ENCODE peak calls at places on chromosome 3, in four cellular contexts. One of them, this sample, is unnamed. For H3K9me3, the result is how much of the 10 kb centered on the place peaks cover.

GRCh38 chr3:197023241-197023997 is 6.2 kb downstream of the MELTF start:
- DNase-seq in right lobe of liver: no peak
- DNase-seq in transverse colon: no peak
- DNase-seq in heart left ventricle: no peak
- DNase-seq in this sample: peak

GRCh38 chr3:134334901-134335280 is 39.4 kb downstream of the AMOTL2 start:
- DNase-seq in transverse colon: no peak
- DNase-seq in right lobe of liver: no peak
- DNase-seq in heart left ventricle: no peak
- DNase-seq in this sample: no peak

GRCh38 chr3:191721983-191722382 is 261.0 kb downstream of the PYDC2 start:
- DNase-seq in transverse colon: no peak
- DNase-seq in right lobe of liver: no peak
- DNase-seq in heart left ventricle: no peak
- DNase-seq in this sample: no peak

GRCh38 chr3:35782355-35782754 is 143.0 kb downstream of the ARPP21 start:
- DNase-seq in heart left ventricle: no peak
- DNase-seq in right lobe of liver: no peak
- DNase-seq in transverse colon: no peak
- DNase-seq in this sample: no peak

GRCh38 chr3:109023656-109024254 is 70.1 kb upstream of the GUCA1C start:
- DNase-seq in right lobe of liver: no peak
- DNase-seq in heart left ventricle: no peak
- DNase-seq in transverse colon: peak
- DNase-seq in this sample: peak

GRCh38 chr3:25527796-25528195 is 99.7 kb downstream of the RARB start:
- DNase-seq in transverse colon: no peak
- DNase-seq in heart left ventricle: no peak
- DNase-seq in right lobe of liver: no peak
- DNase-seq in this sample: no peak

GRCh38 chr3:98986073-98986472 is 84.6 kb upstream of the DCBLD2 start:
- DNase-seq in right lobe of liver: no peak
- DNase-seq in transverse colon: no peak
- DNase-seq in heart left ventricle: peak
- DNase-seq in this sample: no peak

GRCh38 chr3:30628188-30628930 is 22.0 kb downstream of the TGFBR2 start:
- DNase-seq in right lobe of liver: no peak
- DNase-seq in heart left ventricle: no peak
- DNase-seq in transverse colon: no peak
- DNase-seq in this sample: no peak

GRCh38 chr3:15632212-15632580 is 30.7 kb downstream of the BTD start:
- DNase-seq in transverse colon: no peak
- DNase-seq in right lobe of liver: no peak
- DNase-seq in heart left ventricle: no peak
- DNase-seq in this sample: no peak

GRCh38 chr3:15634671-15635661 is 33.4 kb downstream of the BTD start:
- DNase-seq in transverse colon: peak
- DNase-seq in heart left ventricle: no peak
- DNase-seq in right lobe of liver: no peak
- DNase-seq in this sample: no peak

GRCh38 chr3:15631426-15632211 is 30.1 kb downstream of the BTD start:
- DNase-seq in transverse colon: no peak
- DNase-seq in heart left ventricle: no peak
- DNase-seq in right lobe of liver: no peak
- DNase-seq in this sample: no peak

GRCh38 chr3:15633766-15634588 is 32.4 kb downstream of the BTD start:
- DNase-seq in right lobe of liver: peak
- DNase-seq in heart left ventricle: no peak
- DNase-seq in transverse colon: no peak
- DNase-seq in this sample: no peak

GRCh38 chr3:15633159-15633558 is 31.6 kb downstream of the BTD start:
- DNase-seq in right lobe of liver: no peak
- DNase-seq in heart left ventricle: no peak
- DNase-seq in transverse colon: no peak
- DNase-seq in this sample: no peak
- H3K9me3 ChIP-seq in right lobe of liver: under half
- H3K9me3 ChIP-seq in heart left ventricle: under half
- H3K9me3 ChIP-seq in transverse colon: under half
- H3K9me3 ChIP-seq in this sample: under half

GRCh38 chr3:194389269-194389668 is 9.8 kb downstream of the GP5 start:
- DNase-seq in transverse colon: no peak
- DNase-seq in heart left ventricle: no peak
- DNase-seq in right lobe of liver: no peak
- DNase-seq in this sample: no peak
- H3K9me3 ChIP-seq in transverse colon: under half
- H3K9me3 ChIP-seq in heart left ventricle: under half
- H3K9me3 ChIP-seq in right lobe of liver: under half
- H3K9me3 ChIP-seq in this sample: under half

GRCh38 chr3:13815088-13815683 is 64.7 kb downstream of the WNT7A start:
- DNase-seq in transverse colon: no peak
- DNase-seq in right lobe of liver: no peak
- DNase-seq in heart left ventricle: no peak
- DNase-seq in this sample: no peak
- H3K9me3 ChIP-seq in transverse colon: under half
- H3K9me3 ChIP-seq in right lobe of liver: under half
- H3K9me3 ChIP-seq in heart left ventricle: under half
- H3K9me3 ChIP-seq in this sample: under half

GRCh38 chr3:189949580-189949979 is 171.1 kb downstream of the P3H2 start:
- DNase-seq in transverse colon: no peak
- DNase-seq in right lobe of liver: no peak
- DNase-seq in heart left ventricle: no peak
- DNase-seq in this sample: no peak

GRCh38 chr3:189947948-189948723 is 172.6 kb downstream of the P3H2 start:
- DNase-seq in right lobe of liver: no peak
- DNase-seq in heart left ventricle: no peak
- DNase-seq in transverse colon: no peak
- DNase-seq in this sample: no peak

GRCh38 chr3:189948724-189949045 is 172.0 kb downstream of the P3H2 start:
- DNase-seq in heart left ventricle: no peak
- DNase-seq in right lobe of liver: no peak
- DNase-seq in transverse colon: no peak
- DNase-seq in this sample: no peak

GRCh38 chr3:189945935-189946709 is 174.6 kb downstream of the P3H2 start:
- DNase-seq in heart left ventricle: no peak
- DNase-seq in transverse colon: no peak
- DNase-seq in right lobe of liver: no peak
- DNase-seq in this sample: no peak

DNA sequence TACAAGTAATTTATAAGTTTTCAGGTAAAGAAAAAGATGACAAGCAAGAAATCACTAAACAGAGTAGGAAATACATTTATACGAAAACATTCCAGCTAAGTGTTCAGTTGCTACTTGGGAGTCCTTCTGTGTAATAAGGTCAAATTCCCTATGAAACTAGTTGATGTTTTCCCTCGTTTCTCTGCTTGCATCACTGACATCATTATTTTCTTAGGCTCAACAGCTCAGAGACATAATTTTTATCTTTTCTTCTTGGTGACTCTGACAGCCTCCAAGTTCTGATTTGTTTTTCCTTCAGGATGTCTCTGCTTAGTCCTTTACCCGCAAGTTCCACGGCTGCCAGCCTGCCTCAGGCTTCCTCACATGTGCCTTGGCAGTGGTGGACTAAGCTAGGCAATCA is 173.6 kb downstream of the P3H2 start:
- DNase-seq in right lobe of liver: no peak
- DNase-seq in heart left ventricle: no peak
- DNase-seq in transverse colon: no peak
- DNase-seq in this sample: no peak
- H3K9me3 ChIP-seq in right lobe of liver: under half
- H3K9me3 ChIP-seq in heart left ventricle: under half
- H3K9me3 ChIP-seq in transverse colon: under half
- H3K9me3 ChIP-seq in this sample: under half

GRCh38 chr3:40631341-40631995 is 106.7 kb downstream of the ZNF621 start:
- DNase-seq in heart left ventricle: no peak
- DNase-seq in right lobe of liver: no peak
- DNase-seq in transverse colon: peak
- DNase-seq in this sample: peak
- H3K9me3 ChIP-seq in heart left ventricle: under half
- H3K9me3 ChIP-seq in right lobe of liver: under half
- H3K9me3 ChIP-seq in transverse colon: under half
- H3K9me3 ChIP-seq in this sample: under half

DNA sequence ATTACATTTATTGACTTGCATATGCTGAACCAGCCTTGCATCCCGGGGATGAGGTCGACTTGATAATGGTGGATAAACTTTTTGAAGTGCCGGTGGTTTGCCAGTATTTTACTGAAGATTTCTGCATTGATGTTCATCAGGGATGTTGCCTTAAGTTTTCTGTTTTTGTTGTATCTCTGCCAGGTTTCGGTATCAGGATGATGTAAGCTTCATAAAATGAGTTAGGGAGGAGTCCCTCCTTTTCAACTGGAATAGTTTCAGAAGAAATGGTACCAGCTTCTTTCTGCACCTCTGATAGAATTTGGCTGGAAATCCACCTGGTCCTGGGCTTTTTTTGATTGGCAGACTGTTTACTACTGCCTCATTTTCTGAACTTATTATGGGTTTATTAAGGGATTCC is 250.8 kb downstream of the TBC1D5 start:
- DNase-seq in transverse colon: no peak
- DNase-seq in heart left ventricle: no peak
- DNase-seq in right lobe of liver: no peak
- DNase-seq in this sample: no peak
- H3K9me3 ChIP-seq in transverse colon: under half
- H3K9me3 ChIP-seq in heart left ventricle: under half
- H3K9me3 ChIP-seq in right lobe of liver: under half
- H3K9me3 ChIP-seq in this sample: under half

GRCh38 chr3:882526-882925 is 210.3 kb upstream of the CNTN6 start:
- DNase-seq in right lobe of liver: no peak
- DNase-seq in transverse colon: no peak
- DNase-seq in heart left ventricle: no peak
- DNase-seq in this sample: no peak
- H3K9me3 ChIP-seq in right lobe of liver: under half
- H3K9me3 ChIP-seq in transverse colon: under half
- H3K9me3 ChIP-seq in heart left ventricle: under half
- H3K9me3 ChIP-seq in this sample: under half

This sample was measured in BE2C.